ENCODE peak calls at places on chromosomes 3 and 15, in six cellular contexts. Z, S, C, Q, R and F are unnamed samples.

GRCh38 chr3:118932822-118933558 is 101.7 kb downstream of the IGSF11 start:
- DNase-seq in Q (no peak), R (no peak), S (no peak), Z (peak), C (no peak), F (no peak)

GRCh38 chr3:161239700-161240099 is 18.6 kb downstream of the NMD3 start:
- DNase-seq in R (no peak), C (no peak), Q (no peak), S (no peak), Z (no peak), F (no peak)

GRCh38 chr3:136336329-136337100 is 86.4 kb downstream of the PCCB start:
- DNase-seq in C (no peak), R (peak), S (no peak), Z (no peak), Q (no peak), F (no peak)

GRCh38 chr15:90106522-90107117 is 4.4 kb upstream of the IDH2 start:
- DNase-seq in S (no peak), C (no peak), R (peak), Z (no peak), Q (no peak), F (peak)

GRCh38 chr3:98966862-98967554 is 65.5 kb upstream of the DCBLD2 start:
- DNase-seq in C (no peak), S (no peak), Q (no peak), Z (no peak), R (peak), F (peak)

GRCh38 chr15:58331903-58332675 is 99.7 kb upstream of the LIPC start:
- DNase-seq in Q (peak), R (peak), Z (peak), C (peak), S (peak), F (peak)

GRCh38 chr3:15682766-15683165 is 81.2 kb downstream of the BTD start:
- DNase-seq in R (no peak), S (no peak), C (no peak), Z (no peak), Q (no peak), F (no peak)

GRCh38 chr3:124063168-124063909 is 71.4 kb upstream of the ROPN1 start:
- DNase-seq in Z (no peak), R (peak), Q (no peak), S (no peak), C (peak), F (no peak)

GRCh38 chr3:171172070-171172469 is 145.6 kb upstream of the SLC2A2 start:
- DNase-seq in R (no peak), S (no peak), Z (no peak), C (no peak), Q (no peak), F (no peak)

GRCh38 chr15:31977812-31978662 is 52.3 kb upstream of the CHRNA7 start:
- DNase-seq in Z (peak), R (peak), Q (peak), S (peak), C (no peak), F (peak)

GRCh38 chr3:51794202-51794601 is 15.2 kb upstream of the IQCF6 start:
- DNase-seq in Q (no peak), C (no peak), R (no peak), Z (no peak), S (no peak), F (no peak)

GRCh38 chr15:62212746-62213145 is 47.7 kb upstream of the C2CD4B start:
- DNase-seq in C (no peak), Z (no peak), S (no peak), R (no peak), Q (no peak), F (no peak)

GRCh38 chr3:142977399-142977728 is 13.9 kb upstream of the PAQR9 start:
- DNase-seq in R (peak), Z (no peak), C (no peak), Q (no peak), S (no peak), F (peak)

GRCh38 chr3:133463441-133463860 is 63.6 kb downstream of the BFSP2 start:
- DNase-seq in C (no peak), Q (no peak), Z (no peak), R (no peak), S (no peak), F (no peak)

GRCh38 chr3:143014921-143015320 is 13.6 kb downstream of the U2SURP start:
- DNase-seq in Z (no peak), C (no peak), S (no peak), Q (no peak), R (no peak), F (no peak)

GRCh38 chr3:127141921-127142730 is 50.8 kb upstream of the PRR23E start:
- DNase-seq in R (no peak), Q (no peak), C (peak), S (no peak), Z (no peak), F (peak)

GRCh38 chr3:11390411-11391171 is 118.4 kb downstream of the ATG7 start:
- DNase-seq in C (no peak), R (peak), Z (no peak), S (no peak), Q (no peak), F (no peak)

GRCh38 chr15:34783986-34784385 is 11.4 kb downstream of the ACTC1 start:
- DNase-seq in C (no peak), R (no peak), S (no peak), Q (no peak), Z (no peak), F (no peak)

GRCh38 chr3:11919390-11919789 is 72.7 kb upstream of the TAMM41 start:
- DNase-seq in Q (no peak), R (no peak), Z (peak), C (no peak), S (no peak), F (no peak)

GRCh38 chr3:41202834-41203345 is 3.6 kb downstream of the CTNNB1 start:
- DNase-seq in Z (no peak), S (no peak), C (no peak), R (peak), Q (no peak), F (peak)

GRCh38 chr15:74172751-74173544 is 562 bp upstream of the ISLR start:
- DNase-seq in Q (no peak), R (peak), S (no peak), Z (no peak), C (peak), F (no peak)

GRCh38 chr3:132135628-132136333 is 101.0 kb upstream of the CPNE4 start:
- DNase-seq in Q (no peak), S (no peak), Z (no peak), R (peak), C (no peak), F (peak)

GRCh38 chr15:59501531-59502113 is 63.6 kb downstream of the FAM81A start:
- DNase-seq in S (peak), Q (no peak), C (no peak), R (peak), Z (no peak), F (peak)

GRCh38 chr3:78507196-78507984 is 1260.4 kb downstream of the ROBO1 start:
- DNase-seq in Z (no peak), C (no peak), Q (no peak), S (no peak), R (peak), F (peak)

GRCh38 chr15:79962178-79962577 is 8.8 kb downstream of the BCL2A1 start:
- DNase-seq in Z (no peak), S (no peak), Q (no peak), R (no peak), C (no peak), F (no peak)

GRCh38 chr15:71224024-71224423 is 108.8 kb downstream of the THSD4 start:
- DNase-seq in S (no peak), R (no peak), C (no peak), Z (no peak), Q (no peak), F (peak)

GRCh38 chr15:65089206-65089824 is 12.8 kb downstream of the KBTBD13 start:
- DNase-seq in Z (no peak), Q (no peak), R (no peak), S (no peak), C (no peak), F (no peak)

GRCh38 chr3:172324591-172325203 is 123.6 kb downstream of the GHSR start:
- DNase-seq in C (no peak), S (no peak), R (no peak), Q (no peak), Z (no peak), F (no peak)